ENCODE peak calls at places on chromosomes 11 and 22, in seven cellular contexts. One of them, this sample, is unnamed.

GRCh38 chr11:72358461-72359405 is 75.6 kb downstream of the CLPB start:
- DNase-seq in H1: no peak
- DNase-seq in K562: no peak
- DNase-seq in SK-N-SH: peak; percentile 74
- DNase-seq in HCT116: no peak
- DNase-seq in GM12878: no peak
- DNase-seq in HepG2: no peak
- DNase-seq in this sample: no peak

GRCh38 chr11:6404341-6405038 is 14.2 kb downstream of the SMPD1 start:
- DNase-seq in SK-N-SH: no peak
- DNase-seq in GM12878: no peak
- DNase-seq in K562: no peak
- DNase-seq in H1: no peak
- DNase-seq in HCT116: no peak
- DNase-seq in HepG2: no peak
- DNase-seq in this sample: no peak

GRCh38 chr11:17019231-17019630 is 5.0 kb upstream of the PLEKHA7 start:
- DNase-seq in HepG2: no peak
- DNase-seq in H1: no peak
- DNase-seq in SK-N-SH: no peak
- DNase-seq in GM12878: no peak
- DNase-seq in K562: no peak
- DNase-seq in HCT116: no peak
- DNase-seq in this sample: no peak

GRCh38 chr22:22392131-22392530 is 116.4 kb downstream of the ZNF280B start:
- DNase-seq in H1: no peak
- DNase-seq in K562: peak; percentile 26
- DNase-seq in HCT116: no peak
- DNase-seq in HepG2: no peak
- DNase-seq in GM12878: no peak
- DNase-seq in SK-N-SH: no peak
- DNase-seq in this sample: no peak

GRCh38 chr22:29145321-29146072 is 60.2 kb upstream of the EMID1 start:
- DNase-seq in H1: peak; percentile 46
- DNase-seq in HepG2: no peak
- DNase-seq in HCT116: no peak
- DNase-seq in SK-N-SH: no peak
- DNase-seq in GM12878: no peak
- DNase-seq in K562: no peak
- DNase-seq in this sample: no peak

GRCh38 chr22:30636226-30637077 is 871 bp downstream of the SLC35E4 start:
- DNase-seq in H1: peak; percentile 55
- DNase-seq in HCT116: no peak
- DNase-seq in K562: no peak
- DNase-seq in GM12878: no peak
- DNase-seq in SK-N-SH: peak; percentile 60
- DNase-seq in HepG2: no peak
- DNase-seq in this sample: no peak

GRCh38 chr11:11977206-11977938 is 31.1 kb downstream of the DKK3 start:
- DNase-seq in HCT116: peak; percentile 45
- DNase-seq in K562: no peak
- DNase-seq in HepG2: no peak
- DNase-seq in SK-N-SH: no peak
- DNase-seq in H1: peak; percentile 47
- DNase-seq in GM12878: no peak
- DNase-seq in this sample: peak; percentile 33

GRCh38 chr11:13012037-13012693 is 3.0 kb downstream of the RASSF10 start:
- DNase-seq in GM12878: no peak
- DNase-seq in H1: no peak
- DNase-seq in HepG2: peak; percentile 40
- DNase-seq in SK-N-SH: no peak
- DNase-seq in HCT116: no peak
- DNase-seq in K562: no peak
- DNase-seq in this sample: no peak

GRCh38 chr22:31681625-31682345 is 19.8 kb upstream of the PISD start:
- DNase-seq in H1: no peak
- DNase-seq in SK-N-SH: no peak
- DNase-seq in HepG2: no peak
- DNase-seq in HCT116: no peak
- DNase-seq in K562: no peak
- DNase-seq in GM12878: no peak
- DNase-seq in this sample: no peak

GRCh38 chr11:3154001-3154599 is 11.0 kb downstream of the OSBPL5 start:
- DNase-seq in HepG2: no peak
- DNase-seq in H1: no peak
- DNase-seq in K562: peak; percentile 70
- DNase-seq in GM12878: no peak
- DNase-seq in SK-N-SH: no peak
- DNase-seq in HCT116: no peak
- DNase-seq in this sample: no peak

GRCh38 chr11:44943696-44944095 is 7.0 kb downstream of the TP53I11 start:
- DNase-seq in GM12878: no peak
- DNase-seq in H1: no peak
- DNase-seq in HCT116: no peak
- DNase-seq in K562: no peak
- DNase-seq in SK-N-SH: no peak
- DNase-seq in HepG2: no peak
- DNase-seq in this sample: no peak

GRCh38 chr11:75023446-75024067 is 34.8 kb downstream of the NEU3 start:
- DNase-seq in GM12878: no peak
- DNase-seq in H1: no peak
- DNase-seq in SK-N-SH: no peak
- DNase-seq in HepG2: no peak
- DNase-seq in HCT116: no peak
- DNase-seq in K562: no peak
- DNase-seq in this sample: no peak

GRCh38 chr11:119626197-119626909 is 102.6 kb downstream of the NECTIN1 start:
- DNase-seq in GM12878: no peak
- DNase-seq in H1: no peak
- DNase-seq in HepG2: peak; percentile 70
- DNase-seq in HCT116: no peak
- DNase-seq in K562: no peak
- DNase-seq in SK-N-SH: peak; percentile 77
- DNase-seq in this sample: no peak

GRCh38 chr22:30325065-30325720 is 1.5 kb downstream of the TBC1D10A start:
- DNase-seq in GM12878: no peak
- DNase-seq in K562: peak; percentile 41
- DNase-seq in SK-N-SH: no peak
- DNase-seq in HCT116: no peak
- DNase-seq in H1: no peak
- DNase-seq in HepG2: no peak
- DNase-seq in this sample: no peak

GRCh38 chr11:83042966-83043711 is 28.6 kb downstream of the RAB30 start:
- DNase-seq in HCT116: no peak
- DNase-seq in H1: no peak
- DNase-seq in K562: no peak
- DNase-seq in SK-N-SH: no peak
- DNase-seq in HepG2: no peak
- DNase-seq in GM12878: no peak
- DNase-seq in this sample: no peak

GRCh38 chr22:43308451-43309235 is 34.5 kb downstream of the SCUBE1 start:
- DNase-seq in HepG2: no peak
- DNase-seq in HCT116: no peak
- DNase-seq in K562: no peak
- DNase-seq in SK-N-SH: no peak
- DNase-seq in GM12878: no peak
- DNase-seq in H1: no peak
- DNase-seq in this sample: no peak

DNA sequence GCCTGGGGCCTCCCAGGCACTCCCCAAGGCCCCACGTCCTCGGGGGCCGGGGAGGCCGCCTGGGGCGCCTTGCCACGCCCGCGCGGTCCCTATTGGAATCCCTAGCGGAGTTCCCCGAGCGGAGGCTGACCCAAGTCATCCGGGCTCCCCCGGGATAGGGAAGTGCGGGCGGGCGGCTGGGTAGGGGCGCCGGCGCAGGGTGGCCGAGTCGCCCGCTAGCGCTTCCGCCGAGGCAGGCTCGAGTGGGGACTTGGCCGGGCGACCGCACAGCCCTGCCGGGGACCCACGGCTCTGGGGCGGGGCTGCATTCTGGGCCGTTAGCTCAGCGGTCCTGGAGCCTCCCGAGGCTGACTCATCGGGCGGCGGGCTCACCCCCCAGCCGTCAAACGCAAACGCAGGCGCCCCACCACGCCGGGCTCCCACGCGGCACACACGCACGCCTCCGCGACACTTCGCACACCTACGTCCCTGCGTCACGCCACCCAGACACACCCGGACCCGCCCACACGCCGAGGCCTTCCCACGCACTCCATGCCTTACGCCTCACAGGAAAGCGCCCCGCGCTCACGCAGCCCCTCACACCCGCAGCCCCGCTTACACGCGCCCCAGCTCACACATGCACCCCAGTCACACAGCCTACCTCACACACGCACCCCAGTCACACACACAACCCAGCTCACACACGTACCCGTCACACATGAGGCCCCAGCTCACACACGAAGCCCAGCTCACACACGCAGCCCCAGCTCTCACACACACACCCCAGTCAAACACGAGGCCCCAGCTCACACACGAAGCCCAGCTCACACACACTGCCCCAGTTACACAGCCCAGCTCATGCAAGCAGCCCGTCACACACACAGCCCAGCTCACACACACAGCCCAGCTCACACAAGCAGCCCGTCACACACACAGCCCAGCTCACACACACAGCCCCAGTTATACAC is 1.1 kb downstream of the PHLDB1 start:
- DNase-seq in K562: peak; percentile 76
- DNase-seq in H1: peak; percentile 75
- DNase-seq in SK-N-SH: peak; percentile 74
- DNase-seq in HCT116: no peak
- DNase-seq in GM12878: no peak
- DNase-seq in HepG2: no peak
- DNase-seq in this sample: no peak
- TF ChIP-seq YY1 in K562: no peak
- TF ChIP-seq YY1 in H1: no peak
- TF ChIP-seq YY1 in SK-N-SH: no peak
- TF ChIP-seq YY1 in HCT116: no peak
- TF ChIP-seq YY1 in GM12878: no peak
- TF ChIP-seq YY1 in HepG2: no peak
- TF ChIP-seq YY1 in this sample: no peak

DNA sequence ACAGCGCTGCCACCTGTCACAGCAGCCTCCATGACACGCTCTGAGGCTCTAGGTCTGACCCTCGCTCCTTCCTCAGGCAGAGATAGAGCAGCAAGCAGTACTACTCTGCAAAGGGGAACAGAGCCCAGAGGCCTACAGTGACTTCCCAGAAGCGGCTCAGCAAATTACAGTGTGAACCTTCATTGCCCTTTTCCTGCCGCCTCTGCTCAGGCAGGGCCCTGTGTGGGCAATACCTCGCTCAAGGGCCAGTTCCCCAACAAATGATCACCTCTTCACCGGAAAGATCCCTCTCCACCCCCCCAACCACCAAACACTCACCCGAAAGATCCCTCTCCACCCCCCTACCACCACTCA is 12.3 kb downstream of the KIAA0930 start:
- DNase-seq in HepG2: no peak
- DNase-seq in SK-N-SH: no peak
- DNase-seq in GM12878: no peak
- DNase-seq in HCT116: no peak
- DNase-seq in H1: no peak
- DNase-seq in K562: no peak
- DNase-seq in this sample: no peak
- H3K4me3 ChIP-seq in HepG2: no peak overlapping the region
- H3K4me3 ChIP-seq in SK-N-SH: no peak overlapping the region
- H3K4me3 ChIP-seq in GM12878: no peak overlapping the region
- H3K4me3 ChIP-seq in HCT116: no peak overlapping the region
- H3K4me3 ChIP-seq in H1: no peak overlapping the region
- H3K4me3 ChIP-seq in K562: no peak overlapping the region
- H3K4me3 ChIP-seq in this sample: no peak overlapping the region

GRCh38 chr11:101584651-101585050 is 844 bp upstream of the TRPC6 start:
- DNase-seq in HepG2: no peak
- DNase-seq in SK-N-SH: no peak
- DNase-seq in GM12878: no peak
- DNase-seq in HCT116: no peak
- DNase-seq in K562: no peak
- DNase-seq in H1: no peak
- DNase-seq in this sample: no peak
- H3K27me3 ChIP-seq in HepG2: peaks cover 11% of the 10 kb centered on the region
- H3K27me3 ChIP-seq in SK-N-SH: peaks cover 24% of the 10 kb centered on the region
- H3K27me3 ChIP-seq in GM12878: no peaks in the 10 kb centered on the region
- H3K27me3 ChIP-seq in HCT116: no peaks in the 10 kb centered on the region
- H3K27me3 ChIP-seq in K562: no peaks in the 10 kb centered on the region
- H3K27me3 ChIP-seq in H1: peaks cover 21% of the 10 kb centered on the region
- H3K27me3 ChIP-seq in this sample: peaks cover 42% of the 10 kb centered on the region

DNA sequence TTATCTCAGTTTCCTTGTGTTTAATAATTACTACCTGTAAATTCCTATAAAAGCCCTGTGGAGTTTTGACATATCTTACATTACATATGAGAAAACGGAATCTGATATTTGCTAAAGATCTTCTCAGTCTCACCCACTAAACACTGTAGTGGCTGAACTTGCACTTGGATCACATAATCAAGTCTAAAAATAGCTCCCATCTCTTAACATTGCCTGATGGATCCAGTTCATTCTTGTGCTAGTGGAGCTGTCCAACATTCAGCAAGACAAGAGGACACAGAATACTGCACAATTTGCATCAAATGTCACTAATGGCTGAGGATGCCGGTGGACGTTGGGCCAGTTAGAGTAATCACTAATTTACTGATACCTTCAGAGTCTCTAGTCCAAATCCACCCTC is 569.9 kb upstream of the ANO5 start:
- DNase-seq in GM12878: no peak
- DNase-seq in HCT116: no peak
- DNase-seq in H1: no peak
- DNase-seq in K562: no peak
- DNase-seq in HepG2: no peak
- DNase-seq in SK-N-SH: no peak
- DNase-seq in this sample: no peak
- TF ChIP-seq YY1 in GM12878: no peak
- TF ChIP-seq YY1 in HCT116: no peak
- TF ChIP-seq YY1 in H1: no peak
- TF ChIP-seq YY1 in K562: no peak
- TF ChIP-seq YY1 in HepG2: no peak
- TF ChIP-seq YY1 in SK-N-SH: no peak
- TF ChIP-seq YY1 in this sample: no peak

This sample was measured in NT2/D1.